ENCODE peak calls at places on chromosomes 6 and 20, in ten cellular contexts. Y, K, U, T, I, V, X, C, O and Q are unnamed samples.

GRCh38 chr6:33367009-33367714 is 24.5 kb upstream of the KIFC1 start:
- DNase-seq in Y (no peak), K (no peak), U (no peak), T (no peak), I (no peak), V (no peak), X (no peak), C (no peak), O (no peak), Q (no peak)

GRCh38 chr6:88588938-88589337 is 374.5 kb downstream of the RNGTT start:
- DNase-seq in Y (no peak), K (no peak), U (no peak), T (no peak), I (no peak), V (no peak), X (no peak), C (no peak), O (no peak), Q (no peak)

GRCh38 chr6:169961772-169962561 is 210.5 kb downstream of the ERMARD start:
- DNase-seq in Y (no peak), K (no peak), U (no peak), T (no peak), I (peak), V (no peak), X (no peak), C (no peak), O (no peak), Q (no peak)

GRCh38 chr6:26053929-26054658 is 33.1 kb upstream of the HFE start:
- DNase-seq in Y (no peak), K (no peak), U (no peak), T (no peak), I (no peak), V (no peak), X (peak), C (peak), O (no peak), Q (no peak)

GRCh38 chr6:138572200-138572875 is 73.0 kb upstream of the NHSL1 start:
- DNase-seq in Y (peak), K (no peak), U (peak), T (peak), I (no peak), V (peak), X (no peak), C (peak), O (peak), Q (no peak)

GRCh38 chr6:100433726-100434435 is 30.8 kb downstream of the SIM1 start:
- DNase-seq in Y (no peak), K (no peak), U (no peak), T (no peak), I (no peak), V (no peak), X (no peak), C (peak), O (no peak), Q (no peak)

GRCh38 chr6:65558071-65558470 is 149.0 kb downstream of the EYS start:
- DNase-seq in Y (no peak), K (no peak), U (no peak), T (no peak), I (no peak), V (no peak), X (no peak), C (no peak), O (no peak), Q (no peak)

GRCh38 chr6:110949679-110950285 is 8.7 kb upstream of the GTF3C6 start:
- DNase-seq in Y (no peak), K (no peak), U (no peak), T (no peak), I (no peak), V (peak), X (peak), C (peak), O (no peak), Q (no peak)

GRCh38 chr20:63518946-63519764 is 1.4 kb upstream of the PPDPF start:
- DNase-seq in Y (no peak), K (no peak), U (no peak), T (no peak), I (no peak), V (no peak), X (no peak), C (no peak), O (no peak), Q (no peak)